ENCODE peak calls at places on chromosomes 16 and 17, in six cellular contexts. N is RWPE1; F is CD8-positive, alpha-beta T cell; X is GM12864; I is H9; J is fibroblast of lung. B is an unnamed sample.

GRCh38 chr17:76735006-76735405 is 2.1 kb downstream of the SRSF2 start:
- DNase-seq in I (no peak), J (peak), N (no peak), X (no peak), F (no peak), B (peak)

GRCh38 chr16:12646490-12647274 is 157.0 kb downstream of the CPPED1 start:
- DNase-seq in X (no peak), N (no peak), J (peak), I (no peak), F (no peak), B (peak)

GRCh38 chr17:34843682-34844081 is 117.6 kb downstream of the CCT6B start:
- DNase-seq in N (no peak), I (no peak), F (no peak), X (no peak), J (no peak), B (no peak)

GRCh38 chr17:18257747-18258355 is 687 bp downstream of the FLII start:
- DNase-seq in N (peak), I (peak), X (no peak), F (peak), J (peak), B (peak)

GRCh38 chr17:19579192-19579668 is 45.6 kb downstream of the SLC47A1 start:
- DNase-seq in N (no peak), I (peak), X (no peak), F (no peak), J (no peak), B (no peak)

GRCh38 chr17:50931003-50931878 is 65.1 kb upstream of the TOB1 start:
- DNase-seq in I (peak), J (peak), X (peak), F (peak), N (no peak), B (peak)

GRCh38 chr17:13410874-13411273 is 190.9 kb downstream of the HS3ST3A1 start:
- DNase-seq in F (no peak), I (no peak), J (no peak), X (no peak), N (no peak), B (no peak)

GRCh38 chr17:7222972-7223292 is 3.2 kb downstream of the ACADVL start:
- DNase-seq in X (no peak), I (peak), N (no peak), J (no peak), F (no peak), B (no peak)

DNA sequence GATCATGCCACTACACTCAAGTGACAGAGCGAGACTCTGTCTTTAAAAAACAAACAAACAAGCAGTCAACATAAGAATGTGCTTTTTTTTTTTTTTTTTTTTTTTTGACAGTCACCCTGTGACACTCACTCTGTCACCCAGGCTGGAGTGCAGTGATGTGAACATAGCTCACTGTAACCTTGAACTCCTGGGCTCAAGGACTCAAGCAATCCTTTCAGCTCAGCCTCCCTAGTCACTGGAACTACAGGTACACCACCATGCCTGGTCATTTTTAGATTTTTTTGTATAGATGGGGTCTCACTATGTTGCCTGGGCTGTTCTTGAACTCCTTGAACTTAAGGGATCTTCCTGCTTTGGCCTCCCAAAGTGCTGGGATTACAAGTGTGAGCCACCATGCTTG is 15.3 kb upstream of the CHP2 start:
- DNase-seq in X (no peak), F (no peak), I (no peak), N (no peak), J (no peak), B (no peak)
- TF ChIP-seq CTCF in X (no peak), F (no peak), I (no peak), N (no peak), J (no peak), B (no peak)

GRCh38 chr16:1661826-1662225 is 16.3 kb upstream of the JPT2 start:
- DNase-seq in I (no peak), N (no peak), J (no peak), F (no peak), X (no peak), B (no peak)

GRCh38 chr16:1659071-1659470 is 19.0 kb upstream of the JPT2 start:
- DNase-seq in X (no peak), I (no peak), J (no peak), F (no peak), N (no peak), B (no peak)

GRCh38 chr16:1666316-1666715 is 11.8 kb upstream of the JPT2 start:
- DNase-seq in I (no peak), N (no peak), J (no peak), F (no peak), X (no peak), B (no peak)

GRCh38 chr16:1665829-1666228 is 12.2 kb upstream of the JPT2 start:
- DNase-seq in F (no peak), X (no peak), I (no peak), J (no peak), N (no peak), B (no peak)

GRCh38 chr16:1662543-1662942 is 15.5 kb upstream of the JPT2 start:
- DNase-seq in N (no peak), X (no peak), F (no peak), J (no peak), I (no peak), B (no peak)
- TF ChIP-seq CTCF in N (no peak), X (no peak), F (no peak), J (no peak), I (no peak), B (no peak)

DNA sequence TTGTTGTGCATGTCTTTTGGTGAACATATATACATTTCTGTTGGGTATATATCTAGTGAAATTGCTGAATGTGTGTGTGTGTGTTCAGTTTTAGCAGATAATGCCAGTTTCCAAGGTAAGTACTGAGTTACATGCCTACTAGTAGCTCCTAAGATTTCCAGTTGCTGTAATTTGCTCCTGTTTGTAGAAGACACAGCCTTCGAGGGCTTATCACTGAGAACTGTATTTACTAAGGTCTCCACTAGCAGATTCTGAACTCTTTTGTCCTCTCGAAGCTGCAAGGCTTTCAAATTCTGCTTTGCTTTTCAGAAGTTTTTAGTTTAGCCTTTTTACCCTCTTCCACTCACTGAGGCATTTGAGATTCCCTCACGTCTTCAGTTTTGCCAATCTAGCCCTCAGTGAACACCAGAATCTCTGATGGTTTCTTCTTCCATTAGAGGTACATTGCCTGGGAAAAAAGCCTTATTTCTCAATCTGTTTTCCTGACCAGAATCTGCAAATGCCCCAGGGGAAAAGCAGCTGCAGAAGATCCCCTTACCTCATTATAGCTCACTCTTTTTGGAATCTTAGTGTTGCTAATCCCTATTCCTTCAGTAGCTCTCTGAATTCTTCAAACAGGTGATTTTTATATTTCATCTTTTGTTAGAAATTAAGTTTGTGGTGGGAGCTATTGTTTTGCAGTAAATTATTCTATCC is 52.9 kb downstream of the NF1 start:
- DNase-seq in F (no peak), N (no peak), X (no peak), J (no peak), I (no peak), B (no peak)
- TF ChIP-seq CTCF in F (no peak), N (no peak), X (no peak), J (no peak), I (no peak), B (no peak)

DNA sequence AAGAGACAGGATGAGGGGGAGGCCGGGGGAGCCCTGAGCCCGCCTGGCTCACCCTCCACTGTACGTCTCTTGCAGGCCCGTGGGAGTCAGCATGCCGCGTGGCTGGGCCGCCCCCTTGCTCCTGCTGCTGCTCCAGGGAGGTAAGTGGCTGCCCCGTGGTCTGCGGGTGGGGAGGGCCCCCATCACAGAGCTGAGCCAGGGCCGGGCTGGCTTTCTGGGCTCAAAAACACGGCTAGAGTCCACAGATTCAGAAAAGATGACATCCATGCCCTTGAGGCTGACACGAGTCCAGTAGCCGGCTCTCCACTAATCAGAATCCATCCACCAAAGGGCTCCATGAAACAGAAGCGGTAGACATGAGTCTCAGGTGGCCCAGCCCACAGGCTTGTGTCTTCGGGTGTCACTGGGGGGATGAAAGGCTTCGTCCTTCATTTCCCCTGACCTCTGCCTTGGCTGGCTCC is 28.0 kb downstream of the IL21R start:
- DNase-seq in I (peak), N (no peak), J (no peak), X (no peak), F (peak), B (no peak)
- TF ChIP-seq CTCF in I (no peak), N (no peak), J (no peak), X (no peak), F (no peak), B (no peak)

GRCh38 chr16:82755570-82756282 is 129.0 kb downstream of the CDH13 start:
- DNase-seq in J (peak), I (no peak), X (no peak), F (no peak), N (no peak), B (no peak)
- TF ChIP-seq CTCF in J (peak), I (peak), X (no peak), F (no peak), N (no peak), B (peak)

GRCh38 chr17:37438141-37438540 is 31.5 kb downstream of the TADA2A start:
- DNase-seq in X (no peak), N (no peak), I (no peak), J (no peak), F (no peak), B (no peak)
- TF ChIP-seq CTCF in X (no peak), N (peak), I (peak), J (no peak), F (no peak), B (peak)

DNA sequence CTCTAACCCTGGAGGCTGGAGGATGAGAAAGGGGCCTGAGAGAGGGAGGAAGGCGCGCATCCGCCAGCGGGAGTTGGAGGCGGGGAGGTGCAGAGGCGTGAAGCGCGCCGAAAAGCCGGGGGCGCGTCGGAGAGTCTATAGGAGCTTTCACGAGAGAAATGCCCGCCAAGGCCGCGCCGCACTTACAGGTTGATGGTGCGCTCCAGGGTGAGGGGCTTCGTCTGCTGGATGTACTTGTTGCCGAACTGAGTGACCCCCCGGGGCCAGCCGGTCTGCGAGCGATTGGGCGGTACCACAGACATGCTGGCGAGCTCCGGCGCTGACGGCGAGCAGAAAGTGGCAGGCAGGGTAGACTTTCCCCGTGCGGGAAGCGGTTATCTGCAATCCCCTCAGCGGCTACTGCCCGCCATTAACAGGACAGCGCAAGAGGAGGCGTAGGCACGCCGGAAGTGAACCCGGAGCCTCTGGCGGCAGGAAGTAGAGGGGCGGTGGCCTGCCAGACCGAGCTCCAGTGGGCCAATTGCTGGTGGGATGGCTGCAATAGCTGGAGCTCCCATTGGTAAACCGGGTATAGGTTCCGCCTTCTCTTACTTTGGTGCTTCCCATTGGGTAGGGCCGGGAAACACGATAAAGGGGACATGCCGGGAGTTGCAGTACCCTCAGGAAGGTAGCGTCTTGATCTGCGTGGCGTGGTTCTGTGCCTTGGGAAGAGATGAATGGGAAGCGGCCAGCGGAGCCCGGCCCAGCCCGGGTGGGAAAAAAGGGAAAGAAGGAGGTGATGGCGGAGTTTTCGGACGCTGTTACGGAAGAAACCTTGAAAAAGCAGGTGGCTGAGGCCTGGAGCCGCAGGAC is at the start of the genes NUDT21 and OGFOD1:
- DNase-seq in N (peak), I (peak), X (peak), J (peak), F (peak), B (peak)
- TF ChIP-seq CTCF in N (no peak), I (no peak), X (no peak), J (no peak), F (no peak), B (no peak)

GRCh38 chr16:30794634-30795033 is 7.6 kb upstream of the ZNF629 start:
- DNase-seq in N (no peak), I (no peak), F (no peak), X (no peak), J (no peak), B (no peak)

GRCh38 chr16:30802971-30803370 is 16.0 kb upstream of the ZNF629 start:
- DNase-seq in I (no peak), X (no peak), J (no peak), N (no peak), F (no peak), B (no peak)

GRCh38 chr16:30793508-30794069 is 6.6 kb upstream of the ZNF629 start:
- DNase-seq in X (no peak), N (no peak), I (no peak), F (no peak), J (no peak), B (no peak)

GRCh38 chr16:30797670-30798309 is 10.8 kb upstream of the ZNF629 start:
- DNase-seq in F (no peak), X (no peak), N (no peak), J (no peak), I (no peak), B (no peak)
- TF ChIP-seq CTCF in F (no peak), X (peak), N (no peak), J (no peak), I (peak), B (peak)

GRCh38 chr17:28578246-28579195 is 1.8 kb upstream of the ALDOC start:
- DNase-seq in X (no peak), I (no peak), J (no peak), F (no peak), N (no peak), B (no peak)

GRCh38 chr17:28577466-28577824 is 750 bp upstream of the ALDOC start:
- DNase-seq in I (no peak), F (no peak), J (no peak), X (no peak), N (peak), B (no peak)

GRCh38 chr17:28576758-28577465 is at the start of gene ALDOC:
- DNase-seq in N (peak), I (peak), X (peak), J (peak), F (peak), B (peak)

GRCh38 chr17:28580925-28581324 is 4.2 kb upstream of the ALDOC start:
- DNase-seq in J (no peak), F (no peak), X (no peak), N (no peak), I (no peak), B (no peak)

DNA sequence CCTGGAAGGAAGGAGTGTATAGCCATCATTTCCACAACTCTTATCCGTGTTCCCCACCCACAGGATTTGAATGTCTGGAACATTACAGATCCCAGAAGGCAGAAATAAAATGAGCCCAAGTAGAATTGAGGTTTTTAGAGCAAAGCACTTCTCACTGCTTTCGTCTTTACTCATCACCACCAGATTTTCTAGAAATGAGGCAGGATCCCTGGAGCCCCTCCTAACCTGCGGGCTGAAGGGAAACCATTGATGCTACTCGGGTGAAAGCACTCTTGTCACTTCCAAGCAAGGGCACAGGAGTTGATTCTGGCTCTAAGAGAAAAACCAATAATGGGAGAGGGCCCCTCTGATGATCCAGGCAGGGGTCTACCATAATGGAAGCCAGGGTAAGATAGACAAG is 2.8 kb upstream of the ALDOC start:
- DNase-seq in I (no peak), N (no peak), F (no peak), J (no peak), X (no peak), B (no peak)
- TF ChIP-seq CTCF in I (no peak), N (no peak), F (no peak), J (no peak), X (no peak), B (no peak)